ENCODE peak calls at places on chromosomes 11 and 22, in seven cellular contexts. B is glutamatergic neuron, V is lung, L is astrocyte of the spinal cord, Y is fibroblast of lung, W is breast epithelium, D is neural progenitor cell. A is an unnamed sample.

GRCh38 chr22:50608996-50609395 is 8.4 kb downstream of the MAPK8IP2 start:
- DNase-seq in B (no peak), D (no peak), W (no peak), Y (no peak), L (no peak), V (no peak), A (no peak)

GRCh38 chr22:33299245-33299956 is 241.2 kb upstream of the SYN3 start:
- DNase-seq in L (no peak), V (no peak), W (no peak), Y (no peak), D (peak), B (no peak), A (no peak)

GRCh38 chr11:130854483-130854882 is 61.8 kb downstream of the SNX19 start:
- DNase-seq in V (no peak), L (no peak), B (no peak), Y (no peak), W (no peak), D (no peak), A (no peak)

GRCh38 chr22:35172452-35172851 is 84.8 kb upstream of the HMGXB4 start:
- DNase-seq in Y (no peak), B (peak), W (no peak), V (no peak), L (no peak), D (no peak), A (peak)

GRCh38 chr22:43183496-43184263 is 3.3 kb downstream of the TTLL12 start:
- DNase-seq in D (no peak), W (no peak), V (no peak), Y (peak), L (peak), B (no peak), A (peak)

GRCh38 chr11:117045956-117046355 is 52.3 kb downstream of the SIK3 start:
- DNase-seq in B (no peak), L (no peak), Y (no peak), W (no peak), D (no peak), V (peak), A (no peak)

GRCh38 chr11:76242004-76242779 is 35.9 kb upstream of the WNT11 start:
- DNase-seq in B (no peak), V (no peak), L (no peak), W (no peak), D (no peak), Y (no peak), A (no peak)

GRCh38 chr22:40423882-40424640 is 53.7 kb downstream of the SGSM3 start:
- DNase-seq in W (no peak), L (no peak), D (no peak), V (no peak), Y (no peak), B (no peak), A (no peak)

GRCh38 chr11:111441443-111441842 is 62.4 kb upstream of the POU2AF1 start:
- DNase-seq in B (no peak), V (no peak), D (no peak), W (no peak), Y (peak), L (peak), A (no peak)

GRCh38 chr11:134330611-134331564 is 900 bp upstream of the GLB1L2 start:
- DNase-seq in W (no peak), D (peak), B (no peak), Y (no peak), L (no peak), V (no peak), A (no peak)

GRCh38 chr22:21702094-21702493 is 33.5 kb downstream of the YPEL1 start:
- DNase-seq in L (no peak), V (no peak), B (no peak), Y (no peak), D (no peak), W (no peak), A (no peak)

GRCh38 chr22:23874871-23875270 is 17.2 kb downstream of the SLC2A11 start:
- DNase-seq in Y (no peak), V (no peak), W (no peak), L (no peak), B (peak), D (no peak), A (peak)

GRCh38 chr22:28547132-28547842 is 132.4 kb downstream of the TTC28 start:
- DNase-seq in Y (peak), D (no peak), L (peak), B (no peak), W (no peak), V (no peak), A (peak)

GRCh38 chr22:46030241-46030880 is 53.4 kb upstream of the WNT7B start:
- DNase-seq in D (no peak), L (no peak), B (no peak), Y (no peak), V (no peak), W (no peak), A (no peak)

GRCh38 chr22:33785283-33785991 is 134.8 kb downstream of the LARGE1 start:
- DNase-seq in D (no peak), B (no peak), W (no peak), L (peak), Y (peak), V (no peak), A (no peak)

GRCh38 chr22:29689872-29690213 is 30.0 kb upstream of the CABP7 start:
- DNase-seq in L (peak), W (no peak), V (peak), D (peak), B (peak), Y (peak), A (peak)

GRCh38 chr11:8871283-8871775 is 39.7 kb upstream of the AKIP1 start:
- DNase-seq in L (peak), D (peak), Y (peak), W (peak), V (peak), B (peak), A (peak)

GRCh38 chr11:93034031-93034430 is 64.6 kb downstream of the MTNR1B start:
- DNase-seq in D (no peak), W (no peak), L (peak), V (no peak), Y (peak), B (no peak), A (no peak)

GRCh38 chr11:84648413-84648812 is 978.7 kb downstream of the DLG2 start:
- DNase-seq in Y (no peak), W (no peak), L (no peak), D (peak), B (no peak), V (no peak), A (peak)

GRCh38 chr11:8025816-8026215 is 38.7 kb downstream of the EIF3F start:
- DNase-seq in W (no peak), V (no peak), B (no peak), Y (peak), L (peak), D (no peak), A (no peak)

GRCh38 chr22:37226087-37226486 is 13.8 kb upstream of the SSTR3 start:
- DNase-seq in W (no peak), L (no peak), B (no peak), V (no peak), D (no peak), Y (no peak), A (no peak)

GRCh38 chr11:14518820-14519219 is 1.4 kb downstream of the PSMA1 start:
- DNase-seq in L (no peak), D (no peak), B (no peak), W (no peak), Y (no peak), V (no peak), A (no peak)

GRCh38 chr11:14519692-14520085 is 497 bp downstream of the PSMA1 start:
- DNase-seq in V (no peak), L (no peak), W (no peak), D (no peak), B (no peak), Y (peak), A (no peak)

GRCh38 chr11:14522245-14522644 is 2.1 kb upstream of the PSMA1 start:
- DNase-seq in L (no peak), Y (no peak), W (no peak), B (no peak), D (no peak), V (no peak), A (no peak)

GRCh38 chr11:14520902-14521151 is 641 bp upstream of the PSMA1 start:
- DNase-seq in D (no peak), V (no peak), W (no peak), L (no peak), B (no peak), Y (no peak), A (no peak)

GRCh38 chr11:14520086-14520901 is at the start of gene PSMA1:
- DNase-seq in B (peak), W (peak), D (peak), Y (peak), L (peak), V (peak), A (peak)
- TF ChIP-seq CTCF in B (peak), W (peak), D (no peak), Y (peak), L (peak), V (peak), A (no peak)

GRCh38 chr22:48538291-48538820 is 1289.3 kb downstream of the BRD1 start:
- DNase-seq in D (no peak), Y (no peak), L (no peak), W (no peak), B (no peak), V (no peak), A (no peak)
- TF ChIP-seq CTCF in D (no peak), Y (no peak), L (no peak), W (no peak), B (no peak), V (no peak), A (no peak)

DNA sequence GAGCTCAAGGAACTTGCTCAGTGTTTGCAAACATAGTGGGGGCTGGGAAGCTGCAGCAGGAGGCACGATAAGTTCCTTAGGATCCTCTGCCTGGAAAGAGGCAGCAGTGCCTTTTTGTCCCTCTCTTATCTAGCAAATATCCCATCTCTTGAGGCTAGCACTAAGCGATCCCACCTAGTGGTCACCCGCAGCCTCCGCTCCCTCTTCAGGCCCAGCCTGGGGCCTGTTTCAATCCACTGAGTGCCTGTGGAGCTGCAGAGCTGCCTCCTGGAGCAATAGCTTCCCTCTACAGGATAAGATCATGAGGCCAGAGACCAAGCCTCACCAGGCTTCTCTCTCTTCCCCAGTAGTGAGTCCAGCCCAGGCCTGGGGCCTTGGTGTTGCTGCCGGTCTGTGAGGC is 65.8 kb downstream of the SLC22A12 start:
- DNase-seq in W (no peak), B (peak), V (no peak), Y (no peak), D (peak), L (no peak), A (no peak)
- TF ChIP-seq CTCF in W (no peak), B (peak), V (no peak), Y (no peak), D (peak), L (no peak), A (peak)

DNA sequence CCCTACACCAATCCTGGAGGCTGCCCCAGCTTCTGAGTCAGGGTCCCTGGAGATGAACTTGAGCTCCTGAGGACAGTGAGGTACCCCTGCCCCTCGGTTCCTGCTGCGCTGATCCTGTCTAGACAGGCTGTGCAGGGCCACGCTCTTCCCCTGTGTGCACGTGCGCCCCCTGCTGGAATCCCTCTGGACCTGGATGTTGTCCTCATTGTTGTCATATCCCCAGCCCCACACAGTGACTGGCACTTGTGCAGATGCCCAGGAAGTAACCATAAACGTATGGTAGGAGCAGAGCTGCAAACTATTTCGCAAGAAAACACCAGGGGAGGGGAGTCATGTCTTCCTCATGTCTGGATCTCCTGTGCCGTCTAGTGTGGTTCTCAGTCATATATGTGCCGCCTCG is 114.7 kb downstream of the CRYBB2 start:
- DNase-seq in D (peak), V (peak), W (no peak), L (no peak), Y (no peak), B (peak), A (peak)
- TF ChIP-seq CTCF in D (peak), V (no peak), W (no peak), L (peak), Y (peak), B (peak), A (peak)

GRCh38 chr11:87491381-87491780 is 453.6 kb downstream of the TMEM135 start:
- DNase-seq in W (no peak), B (no peak), D (no peak), L (no peak), V (no peak), Y (no peak), A (no peak)

DNA sequence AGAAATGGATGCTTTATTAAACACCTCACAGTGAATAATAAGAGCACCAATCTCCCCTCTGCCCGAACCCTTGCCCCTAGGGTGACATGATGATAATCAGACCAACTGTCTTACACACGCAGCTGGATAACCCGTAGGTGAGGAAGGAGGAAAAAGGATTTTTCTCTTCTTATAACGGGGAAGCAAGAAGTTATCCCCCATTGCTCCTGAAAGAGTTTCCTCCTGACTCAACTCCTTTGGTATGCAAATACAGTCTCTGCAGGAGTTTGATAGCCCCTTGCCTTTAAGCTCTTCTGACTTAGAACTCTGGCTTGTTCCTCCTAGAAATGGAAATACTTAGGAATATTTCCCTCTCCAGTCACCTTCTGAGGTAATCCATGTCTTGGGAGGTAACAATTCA is 455.8 kb downstream of the TMEM135 start:
- DNase-seq in L (peak), B (no peak), D (peak), Y (peak), V (no peak), W (no peak), A (peak)
- TF ChIP-seq CTCF in L (no peak), B (no peak), D (no peak), Y (no peak), V (no peak), W (no peak), A (no peak)

GRCh38 chr11:39361557-39361956 is 2097.9 kb downstream of the LRRC4C start:
- DNase-seq in V (no peak), Y (no peak), L (no peak), B (no peak), D (no peak), W (no peak), A (no peak)

GRCh38 chr11:39367526-39367925 is 2091.9 kb downstream of the LRRC4C start:
- DNase-seq in B (no peak), D (no peak), V (no peak), W (no peak), L (no peak), Y (no peak), A (no peak)

GRCh38 chr11:39365809-39366436 is 2093.5 kb downstream of the LRRC4C start:
- DNase-seq in W (no peak), L (peak), V (no peak), D (peak), B (no peak), Y (peak), A (peak)
- TF ChIP-seq CTCF in W (no peak), L (no peak), V (no peak), D (peak), B (no peak), Y (no peak), A (peak)

GRCh38 chr11:26134481-26135355 is 197.2 kb upstream of the ANO3 start:
- DNase-seq in W (no peak), L (peak), V (no peak), D (peak), B (no peak), Y (peak), A (peak)
- TF ChIP-seq CTCF in W (no peak), L (peak), V (no peak), D (peak), B (no peak), Y (peak), A (peak)

GRCh38 chr22:47168900-47169800 is 406.7 kb downstream of the TBC1D22A start:
- DNase-seq in W (no peak), L (no peak), V (no peak), Y (peak), B (peak), D (peak), A (peak)
- TF ChIP-seq CTCF in W (no peak), L (peak), V (no peak), Y (peak), B (no peak), D (peak), A (peak)

GRCh38 chr22:19759459-19759993 is 1.1 kb upstream of the TBX1 start:
- DNase-seq in B (peak), V (no peak), D (peak), L (no peak), Y (no peak), W (no peak), A (peak)

GRCh38 chr22:19758896-19759458 is 1.6 kb upstream of the TBX1 start:
- DNase-seq in B (no peak), W (no peak), V (no peak), Y (no peak), D (no peak), L (no peak), A (no peak)

GRCh38 chr22:19760652-19761002 is at the start of gene TBX1:
- DNase-seq in Y (no peak), D (no peak), W (no peak), L (no peak), B (no peak), V (no peak), A (no peak)

GRCh38 chr22:19761022-19761499 is 483 bp downstream of the TBX1 start:
- DNase-seq in Y (no peak), L (no peak), V (no peak), D (peak), W (no peak), B (no peak), A (no peak)

GRCh38 chr22:19759994-19760651 is 455 bp upstream of the TBX1 start:
- DNase-seq in D (peak), W (no peak), B (no peak), V (no peak), Y (no peak), L (no peak), A (no peak)
- TF ChIP-seq CTCF in D (no peak), W (no peak), B (no peak), V (no peak), Y (no peak), L (no peak), A (no peak)

DNA sequence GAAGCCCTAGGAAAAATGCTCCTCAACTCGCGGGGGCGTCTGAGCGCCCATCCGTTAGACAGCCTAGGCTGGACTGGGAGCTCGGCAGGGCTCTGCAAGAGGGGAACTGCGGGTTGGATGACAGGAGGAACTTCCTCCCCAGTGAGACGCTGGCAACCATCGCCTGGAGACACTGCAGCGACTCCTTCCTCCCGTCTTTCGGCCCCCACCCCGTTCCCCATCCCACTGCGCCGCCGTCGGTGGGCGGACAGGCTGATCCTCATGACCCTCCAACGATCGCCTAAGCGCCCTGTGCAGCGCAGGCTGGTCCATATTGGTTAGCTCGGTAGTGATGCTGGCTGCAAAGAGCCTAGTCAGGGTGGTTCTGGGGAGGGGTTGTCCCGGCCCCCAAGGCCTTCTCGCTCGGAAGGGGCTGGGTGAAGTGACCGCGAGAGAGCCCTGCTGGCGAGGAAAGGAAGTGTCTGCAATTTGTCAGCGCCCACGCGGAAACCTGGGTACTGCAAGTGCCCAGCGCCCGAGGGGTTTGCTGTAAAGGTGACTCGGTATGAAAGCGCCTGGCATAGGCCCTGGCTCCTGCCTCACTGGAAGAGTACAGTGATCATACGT is 638 bp downstream of the NRGN start:
- DNase-seq in B (no peak), W (peak), L (no peak), V (peak), Y (peak), D (peak), A (peak)
- TF ChIP-seq CTCF in B (peak), W (no peak), L (peak), V (no peak), Y (peak), D (peak), A (peak)

A was measured in A673.